ENCODE peak calls at places on chromosomes 6 and 20, in nine cellular contexts. One of them, this sample, is unnamed. For H3K9me3 and H3K27me3, the result is how much of the 10 kb centered on the place peaks cover.

GRCh38 chr6:151075527-151075926 is 164.2 kb upstream of the AKAP12 start:
- DNase-seq in cardiac muscle cell: no peak
- DNase-seq in psoas muscle: no peak
- DNase-seq in heart left ventricle: no peak
- DNase-seq in right atrium auricular region: no peak
- DNase-seq in BE2C: no peak
- DNase-seq in HCT116: no peak
- DNase-seq in heart right ventricle: no peak
- DNase-seq in Peyer's patch: no peak
- DNase-seq in this sample: no peak

GRCh38 chr6:2536451-2536850 is 214.3 kb downstream of the MYLK4 start:
- DNase-seq in right atrium auricular region: no peak
- DNase-seq in heart right ventricle: no peak
- DNase-seq in BE2C: no peak
- DNase-seq in HCT116: no peak
- DNase-seq in heart left ventricle: no peak
- DNase-seq in psoas muscle: no peak
- DNase-seq in Peyer's patch: no peak
- DNase-seq in cardiac muscle cell: no peak
- DNase-seq in this sample: no peak

GRCh38 chr6:155011997-155012396 is 16.9 kb downstream of the TIAM2 start:
- DNase-seq in heart right ventricle: no peak
- DNase-seq in Peyer's patch: no peak
- DNase-seq in cardiac muscle cell: no peak
- DNase-seq in heart left ventricle: no peak
- DNase-seq in BE2C: no peak
- DNase-seq in HCT116: no peak
- DNase-seq in right atrium auricular region: no peak
- DNase-seq in psoas muscle: no peak
- DNase-seq in this sample: no peak

GRCh38 chr20:41717464-41717863 is 99.3 kb upstream of the CHD6 start:
- DNase-seq in BE2C: peak
- DNase-seq in psoas muscle: no peak
- DNase-seq in right atrium auricular region: no peak
- DNase-seq in heart right ventricle: no peak
- DNase-seq in heart left ventricle: no peak
- DNase-seq in HCT116: no peak
- DNase-seq in Peyer's patch: no peak
- DNase-seq in cardiac muscle cell: no peak
- DNase-seq in this sample: peak

GRCh38 chr20:18180815-18181214 is 43.2 kb downstream of the KAT14 start:
- DNase-seq in cardiac muscle cell: no peak
- DNase-seq in right atrium auricular region: no peak
- DNase-seq in HCT116: no peak
- DNase-seq in heart right ventricle: no peak
- DNase-seq in heart left ventricle: no peak
- DNase-seq in BE2C: no peak
- DNase-seq in psoas muscle: no peak
- DNase-seq in Peyer's patch: no peak
- DNase-seq in this sample: no peak

GRCh38 chr20:48818481-48818987 is 9.3 kb downstream of the PREX1 start:
- DNase-seq in cardiac muscle cell: no peak
- DNase-seq in heart right ventricle: no peak
- DNase-seq in HCT116: no peak
- DNase-seq in right atrium auricular region: no peak
- DNase-seq in psoas muscle: no peak
- DNase-seq in BE2C: no peak
- DNase-seq in Peyer's patch: no peak
- DNase-seq in heart left ventricle: no peak
- DNase-seq in this sample: no peak

GRCh38 chr6:29506446-29507067 is 18.8 kb upstream of the MAS1L start:
- DNase-seq in heart right ventricle: no peak
- DNase-seq in right atrium auricular region: peak
- DNase-seq in psoas muscle: no peak
- DNase-seq in Peyer's patch: no peak
- DNase-seq in cardiac muscle cell: no peak
- DNase-seq in HCT116: no peak
- DNase-seq in heart left ventricle: no peak
- DNase-seq in BE2C: no peak
- DNase-seq in this sample: no peak

GRCh38 chr20:399182-399707 is 8.9 kb upstream of the RBCK1 start:
- DNase-seq in cardiac muscle cell: no peak
- DNase-seq in heart right ventricle: no peak
- DNase-seq in psoas muscle: no peak
- DNase-seq in HCT116: no peak
- DNase-seq in BE2C: no peak
- DNase-seq in heart left ventricle: no peak
- DNase-seq in Peyer's patch: no peak
- DNase-seq in right atrium auricular region: no peak
- DNase-seq in this sample: no peak

GRCh38 chr6:90793771-90794170 is 206.9 kb upstream of the MAP3K7 start:
- DNase-seq in heart right ventricle: no peak
- DNase-seq in heart left ventricle: no peak
- DNase-seq in Peyer's patch: no peak
- DNase-seq in psoas muscle: no peak
- DNase-seq in BE2C: no peak
- DNase-seq in HCT116: no peak
- DNase-seq in right atrium auricular region: no peak
- DNase-seq in cardiac muscle cell: no peak
- DNase-seq in this sample: no peak

GRCh38 chr6:100845676-100846075 is 35.5 kb downstream of the ASCC3 start:
- DNase-seq in BE2C: no peak
- DNase-seq in psoas muscle: no peak
- DNase-seq in heart right ventricle: no peak
- DNase-seq in Peyer's patch: no peak
- DNase-seq in heart left ventricle: no peak
- DNase-seq in right atrium auricular region: no peak
- DNase-seq in HCT116: no peak
- DNase-seq in cardiac muscle cell: no peak
- DNase-seq in this sample: no peak

GRCh38 chr6:37966801-37967200 is 147.3 kb downstream of the ZFAND3 start:
- DNase-seq in Peyer's patch: no peak
- DNase-seq in HCT116: no peak
- DNase-seq in cardiac muscle cell: no peak
- DNase-seq in BE2C: no peak
- DNase-seq in heart left ventricle: no peak
- DNase-seq in right atrium auricular region: no peak
- DNase-seq in psoas muscle: no peak
- DNase-seq in heart right ventricle: no peak
- DNase-seq in this sample: no peak
- H3K9me3 ChIP-seq in Peyer's patch: under half
- H3K9me3 ChIP-seq in HCT116: under half
- H3K9me3 ChIP-seq in cardiac muscle cell: under half
- H3K9me3 ChIP-seq in BE2C: under half
- H3K9me3 ChIP-seq in heart left ventricle: under half
- H3K9me3 ChIP-seq in right atrium auricular region: under half
- H3K9me3 ChIP-seq in psoas muscle: under half
- H3K9me3 ChIP-seq in heart right ventricle: under half
- H3K9me3 ChIP-seq in this sample: under half

DNA sequence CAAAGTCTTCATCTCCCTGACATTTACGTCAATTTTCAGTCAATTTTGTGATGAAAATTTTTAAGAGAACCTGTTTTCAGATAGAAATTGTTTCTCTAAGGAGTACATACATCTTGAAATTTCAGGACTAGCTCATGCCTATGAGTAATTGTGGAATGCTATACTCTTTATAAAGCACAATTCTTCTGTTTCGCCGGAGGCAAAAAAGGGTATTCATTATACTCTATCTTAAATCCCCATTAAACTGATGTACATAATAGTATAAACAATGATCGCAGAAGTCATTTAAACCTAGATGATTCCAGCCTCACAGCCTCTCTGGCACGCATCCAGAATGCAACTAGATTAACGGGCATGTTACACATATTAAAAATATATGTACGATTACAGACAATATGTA is 62.6 kb downstream of the NRSN1 start:
- DNase-seq in heart left ventricle: no peak
- DNase-seq in HCT116: no peak
- DNase-seq in cardiac muscle cell: no peak
- DNase-seq in BE2C: peak
- DNase-seq in heart right ventricle: no peak
- DNase-seq in right atrium auricular region: no peak
- DNase-seq in Peyer's patch: no peak
- DNase-seq in psoas muscle: no peak
- DNase-seq in this sample: no peak
- H3K27me3 ChIP-seq in heart left ventricle: under half
- H3K27me3 ChIP-seq in HCT116: under half
- H3K27me3 ChIP-seq in cardiac muscle cell: under half
- H3K27me3 ChIP-seq in BE2C: under half
- H3K27me3 ChIP-seq in heart right ventricle: under half
- H3K27me3 ChIP-seq in right atrium auricular region: under half
- H3K27me3 ChIP-seq in Peyer's patch: under half
- H3K27me3 ChIP-seq in psoas muscle: under half
- H3K27me3 ChIP-seq in this sample: under half

GRCh38 chr6:33428891-33429744 is 9.3 kb downstream of the SYNGAP1 start:
- DNase-seq in heart left ventricle: no peak
- DNase-seq in cardiac muscle cell: no peak
- DNase-seq in psoas muscle: no peak
- DNase-seq in HCT116: no peak
- DNase-seq in right atrium auricular region: no peak
- DNase-seq in heart right ventricle: no peak
- DNase-seq in BE2C: no peak
- DNase-seq in Peyer's patch: no peak
- DNase-seq in this sample: no peak

GRCh38 chr6:33429745-33430042 is 9.8 kb downstream of the SYNGAP1 start:
- DNase-seq in BE2C: no peak
- DNase-seq in psoas muscle: no peak
- DNase-seq in cardiac muscle cell: no peak
- DNase-seq in HCT116: no peak
- DNase-seq in right atrium auricular region: no peak
- DNase-seq in Peyer's patch: no peak
- DNase-seq in heart right ventricle: no peak
- DNase-seq in heart left ventricle: no peak
- DNase-seq in this sample: no peak

GRCh38 chr6:33427585-33428218 is 7.8 kb downstream of the SYNGAP1 start:
- DNase-seq in heart right ventricle: peak
- DNase-seq in BE2C: peak
- DNase-seq in cardiac muscle cell: peak
- DNase-seq in psoas muscle: peak
- DNase-seq in Peyer's patch: peak
- DNase-seq in HCT116: no peak
- DNase-seq in right atrium auricular region: no peak
- DNase-seq in heart left ventricle: peak
- DNase-seq in this sample: peak

GRCh38 chr6:33426590-33427563 is 7.0 kb downstream of the SYNGAP1 start:
- DNase-seq in heart left ventricle: no peak
- DNase-seq in psoas muscle: no peak
- DNase-seq in BE2C: no peak
- DNase-seq in heart right ventricle: no peak
- DNase-seq in right atrium auricular region: no peak
- DNase-seq in HCT116: no peak
- DNase-seq in cardiac muscle cell: no peak
- DNase-seq in Peyer's patch: no peak
- DNase-seq in this sample: no peak

DNA sequence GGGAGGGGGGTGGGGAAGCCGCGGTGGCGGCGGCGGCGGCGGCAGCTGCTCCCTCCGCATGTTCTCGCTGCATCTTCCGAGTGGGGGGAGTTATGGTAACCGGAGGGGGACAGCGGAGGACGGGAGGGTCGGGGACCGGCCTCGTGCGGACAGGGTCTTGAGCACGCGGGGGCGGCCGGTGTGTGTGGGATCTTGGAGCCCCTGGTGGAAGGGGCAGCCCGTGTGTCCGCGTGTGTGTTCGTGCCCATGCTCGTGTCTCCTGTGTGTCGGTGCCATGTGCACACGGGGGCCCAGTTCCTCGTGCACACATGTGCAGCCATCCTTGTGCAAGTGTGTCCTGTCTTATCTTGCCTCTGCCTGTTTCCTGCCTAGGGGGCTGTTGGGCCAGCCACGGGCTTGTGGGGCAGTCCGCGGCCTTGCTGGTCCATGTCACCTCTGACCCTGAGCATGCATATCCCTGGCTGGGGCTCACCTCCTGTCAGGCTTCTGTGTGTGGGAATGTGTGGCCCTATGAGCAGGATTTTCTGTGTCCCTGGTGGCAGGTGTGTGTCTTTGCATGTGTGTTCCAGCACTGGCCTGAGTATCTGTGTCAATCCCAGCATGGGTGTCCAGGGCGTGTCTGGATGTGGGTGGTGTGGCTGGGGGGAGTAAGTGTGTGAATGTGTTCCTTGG is 8.5 kb downstream of the SYNGAP1 start:
- DNase-seq in heart right ventricle: no peak
- DNase-seq in heart left ventricle: no peak
- DNase-seq in psoas muscle: no peak
- DNase-seq in BE2C: peak
- DNase-seq in Peyer's patch: no peak
- DNase-seq in HCT116: no peak
- DNase-seq in right atrium auricular region: no peak
- DNase-seq in cardiac muscle cell: peak
- DNase-seq in this sample: no peak
- TF ChIP-seq CTCF in heart right ventricle: no peak
- TF ChIP-seq CTCF in heart left ventricle: no peak
- TF ChIP-seq CTCF in psoas muscle: no peak
- TF ChIP-seq CTCF in BE2C: peak
- TF ChIP-seq CTCF in Peyer's patch: peak
- TF ChIP-seq CTCF in HCT116: peak
- TF ChIP-seq CTCF in right atrium auricular region: peak
- TF ChIP-seq CTCF in cardiac muscle cell: peak
- TF ChIP-seq CTCF in this sample: peak

DNA sequence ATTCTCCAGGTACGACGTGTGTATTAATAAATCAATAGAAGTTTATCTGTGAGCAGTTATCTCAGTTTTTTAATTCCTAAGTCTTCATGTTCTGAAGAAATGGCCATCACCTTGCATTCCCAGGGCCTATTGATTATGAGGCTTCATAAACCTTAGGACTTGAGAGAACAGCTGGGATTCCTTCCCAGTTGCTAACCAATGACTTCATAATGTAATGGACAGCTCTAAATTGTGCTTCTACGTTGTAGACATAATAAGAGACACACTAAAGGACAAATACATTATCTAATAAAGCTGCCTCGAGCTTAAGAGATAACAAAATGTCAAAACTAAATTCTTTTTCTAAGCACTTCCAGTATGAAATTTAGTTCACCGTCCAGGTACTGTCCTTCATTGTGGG is 30.6 kb downstream of the TSHZ2 start:
- DNase-seq in BE2C: no peak
- DNase-seq in right atrium auricular region: no peak
- DNase-seq in HCT116: no peak
- DNase-seq in heart right ventricle: no peak
- DNase-seq in psoas muscle: no peak
- DNase-seq in heart left ventricle: no peak
- DNase-seq in cardiac muscle cell: no peak
- DNase-seq in Peyer's patch: no peak
- DNase-seq in this sample: no peak
- H3K9me3 ChIP-seq in BE2C: under half
- H3K9me3 ChIP-seq in right atrium auricular region: under half
- H3K9me3 ChIP-seq in HCT116: under half
- H3K9me3 ChIP-seq in heart right ventricle: under half
- H3K9me3 ChIP-seq in psoas muscle: under half
- H3K9me3 ChIP-seq in heart left ventricle: under half
- H3K9me3 ChIP-seq in cardiac muscle cell: under half
- H3K9me3 ChIP-seq in Peyer's patch: under half
- H3K9me3 ChIP-seq in this sample: under half

GRCh38 chr6:127120109-127120786 is 1.8 kb downstream of the RSPO3 start:
- DNase-seq in Peyer's patch: peak
- DNase-seq in psoas muscle: no peak
- DNase-seq in BE2C: no peak
- DNase-seq in heart left ventricle: no peak
- DNase-seq in right atrium auricular region: no peak
- DNase-seq in heart right ventricle: no peak
- DNase-seq in cardiac muscle cell: no peak
- DNase-seq in HCT116: no peak
- DNase-seq in this sample: no peak
- H3K27me3 ChIP-seq in Peyer's patch: under half
- H3K27me3 ChIP-seq in psoas muscle: under half
- H3K27me3 ChIP-seq in BE2C: half or more
- H3K27me3 ChIP-seq in heart left ventricle: under half
- H3K27me3 ChIP-seq in right atrium auricular region: under half
- H3K27me3 ChIP-seq in heart right ventricle: half or more
- H3K27me3 ChIP-seq in cardiac muscle cell: under half
- H3K27me3 ChIP-seq in HCT116: under half
- H3K27me3 ChIP-seq in this sample: under half

GRCh38 chr6:43355862-43356590 is 13.4 kb downstream of the ZNF318 start:
- DNase-seq in Peyer's patch: no peak
- DNase-seq in HCT116: no peak
- DNase-seq in heart left ventricle: no peak
- DNase-seq in psoas muscle: no peak
- DNase-seq in BE2C: no peak
- DNase-seq in right atrium auricular region: no peak
- DNase-seq in heart right ventricle: no peak
- DNase-seq in cardiac muscle cell: peak
- DNase-seq in this sample: no peak
- TF ChIP-seq CTCF in Peyer's patch: peak
- TF ChIP-seq CTCF in HCT116: peak
- TF ChIP-seq CTCF in heart left ventricle: peak
- TF ChIP-seq CTCF in psoas muscle: no peak
- TF ChIP-seq CTCF in BE2C: peak
- TF ChIP-seq CTCF in right atrium auricular region: peak
- TF ChIP-seq CTCF in heart right ventricle: peak
- TF ChIP-seq CTCF in cardiac muscle cell: peak
- TF ChIP-seq CTCF in this sample: no peak